ENCODE peak calls at places on chromosomes 12 and 14, in eight cellular contexts. D is HFF-Myc, X is PC-3, P is PC-9, M is ascending aorta, W is RWPE1, H is WERI-Rb-1, E is IMR-90. C is an unnamed sample.

GRCh38 chr12:13661005-13661887 is 320.2 kb downstream of the GRIN2B start:
- DNase-seq in D (peak), X (peak), P (no peak), M (no peak), W (peak), H (peak), E (peak), C (peak)

GRCh38 chr14:78848234-78848820 is 678.2 kb downstream of the NRXN3 start:
- DNase-seq in D (no peak), X (peak), P (peak), M (no peak), W (peak), H (peak), E (peak), C (peak)

GRCh38 chr14:101022916-101023435 is 119.5 kb upstream of the RTL1 start:
- DNase-seq in D (no peak), X (no peak), P (no peak), M (no peak), W (no peak), H (no peak), E (no peak), C (no peak)

GRCh38 chr14:105852378-105853088 is 326.1 kb downstream of the TMEM121 start:
- DNase-seq in D (no peak), X (no peak), P (no peak), M (no peak), W (no peak), H (no peak), E (no peak), C (no peak)

GRCh38 chr14:90959344-90959743 is 101.1 kb downstream of the RPS6KA5 start:
- DNase-seq in D (no peak), X (no peak), P (no peak), M (no peak), W (no peak), H (no peak), E (no peak), C (no peak)

GRCh38 chr14:35124127-35124526 is 1.8 kb downstream of the PRORP start:
- DNase-seq in D (no peak), X (no peak), P (no peak), M (no peak), W (no peak), H (no peak), E (no peak), C (no peak)

GRCh38 chr14:87380054-87380453 is 612.9 kb downstream of the GALC start:
- DNase-seq in D (no peak), X (no peak), P (no peak), M (no peak), W (no peak), H (no peak), E (no peak), C (no peak)

GRCh38 chr14:99644723-99645544 is at the start of gene HHIPL1:
- DNase-seq in D (no peak), X (peak), P (no peak), M (no peak), W (peak), H (no peak), E (peak), C (peak)

GRCh38 chr14:74213907-74214803 is 25.1 kb upstream of the VSX2 start:
- DNase-seq in D (no peak), X (no peak), P (no peak), M (no peak), W (no peak), H (no peak), E (no peak), C (no peak)

GRCh38 chr12:110370732-110371141 is 32.8 kb downstream of the ANAPC7 start:
- DNase-seq in D (no peak), X (no peak), P (no peak), M (no peak), W (peak), H (no peak), E (no peak), C (no peak)

GRCh38 chr14:67837011-67837624 is 17.5 kb downstream of the RAD51B start:
- DNase-seq in D (peak), X (peak), P (peak), M (no peak), W (peak), H (peak), E (peak), C (no peak)

GRCh38 chr12:125033296-125033695 is 31.9 kb upstream of the AACS start:
- DNase-seq in D (no peak), X (no peak), P (no peak), M (no peak), W (no peak), H (no peak), E (no peak), C (no peak)

DNA sequence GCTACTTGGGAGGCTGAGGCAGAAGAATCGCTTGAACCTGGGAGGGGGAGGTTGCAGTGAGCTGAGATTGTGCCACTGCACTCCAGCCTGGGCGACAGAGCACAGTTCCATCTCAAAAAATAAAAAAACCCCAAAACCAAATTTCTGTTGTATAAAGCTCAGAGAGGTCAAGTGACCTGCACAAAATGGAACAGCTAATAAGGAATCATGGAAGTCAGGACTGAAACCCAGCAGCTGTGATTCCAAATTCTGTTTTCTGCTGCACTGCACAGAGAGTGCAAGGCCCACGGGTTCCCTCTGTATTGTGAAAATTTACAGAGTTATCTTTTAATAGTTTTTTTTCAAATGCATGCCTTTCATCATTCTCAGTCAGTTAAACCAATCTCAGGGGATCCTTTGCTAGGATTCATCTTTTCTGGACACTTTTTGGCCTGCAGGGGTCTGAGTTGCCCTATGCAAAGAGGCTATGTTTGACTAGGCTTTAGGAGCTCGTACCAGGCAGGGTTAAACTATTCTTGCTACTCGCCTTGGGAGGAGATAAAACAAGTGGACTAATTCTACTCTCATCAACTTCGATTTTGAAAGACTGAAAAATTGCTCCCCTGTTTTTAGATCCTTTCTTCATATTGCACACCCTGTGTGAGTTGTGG is 26.1 kb upstream of the AACS start:
- DNase-seq in D (no peak), X (no peak), P (no peak), M (no peak), W (no peak), H (no peak), E (no peak), C (no peak)
- TF ChIP-seq CTCF in D (no peak), X (peak), P (no peak), M (no peak), W (no peak), H (no peak), E (no peak), C (no peak)

GRCh38 chr14:94638330-94638729 is 26.1 kb downstream of the SERPINA3 start:
- DNase-seq in D (no peak), X (no peak), P (no peak), M (no peak), W (no peak), H (no peak), E (peak), C (no peak)

GRCh38 chr14:94635143-94635542 is 23.0 kb downstream of the SERPINA3 start:
- DNase-seq in D (no peak), X (no peak), P (no peak), M (no peak), W (no peak), H (no peak), E (no peak), C (no peak)

GRCh38 chr14:94633116-94633515 is 20.9 kb downstream of the SERPINA3 start:
- DNase-seq in D (no peak), X (no peak), P (no peak), M (no peak), W (no peak), H (no peak), E (no peak), C (no peak)

GRCh38 chr14:94638961-94639817 is 27.0 kb downstream of the SERPINA3 start:
- DNase-seq in D (no peak), X (no peak), P (no peak), M (no peak), W (no peak), H (no peak), E (no peak), C (no peak)

DNA sequence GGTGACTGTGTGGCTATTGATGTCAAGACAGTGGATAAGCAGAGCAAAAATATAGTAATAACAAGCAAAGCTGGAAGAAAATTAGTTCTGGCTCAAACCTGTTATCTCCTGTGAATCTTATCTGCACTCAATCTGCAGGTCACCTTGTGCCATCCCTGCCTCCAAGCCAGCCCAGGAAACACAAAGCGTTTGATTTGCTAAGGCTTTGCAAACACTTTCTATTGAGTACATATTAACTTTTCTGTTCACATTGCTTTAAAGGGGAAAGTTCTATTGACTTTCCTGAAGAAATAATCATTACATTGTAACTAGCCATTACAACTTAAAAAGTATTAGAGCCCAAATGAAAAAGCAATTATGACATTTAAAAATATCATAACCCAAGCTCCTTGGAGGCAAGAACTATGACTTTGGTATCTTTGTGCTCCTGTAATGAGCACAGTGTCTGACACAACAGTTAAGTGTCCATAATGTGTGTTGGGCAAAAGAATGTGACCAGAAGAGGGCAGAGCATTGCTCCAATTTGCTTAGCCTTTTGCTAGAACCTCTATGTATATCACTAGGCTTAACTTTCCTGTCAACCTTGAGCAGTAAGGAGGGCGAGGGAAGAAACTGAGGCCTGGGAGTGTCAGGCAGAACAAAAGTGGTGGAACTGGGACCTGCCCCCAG is 24.7 kb downstream of the SERPINA3 start:
- DNase-seq in D (no peak), X (no peak), P (no peak), M (no peak), W (no peak), H (no peak), E (no peak), C (no peak)
- TF ChIP-seq CTCF in D (no peak), X (no peak), P (no peak), M (no peak), W (no peak), H (peak), E (peak), C (no peak)

GRCh38 chr12:77617818-77618217 is 212.9 kb upstream of the NAV3 start:
- DNase-seq in D (no peak), X (no peak), P (no peak), M (no peak), W (no peak), H (no peak), E (no peak), C (no peak)

DNA sequence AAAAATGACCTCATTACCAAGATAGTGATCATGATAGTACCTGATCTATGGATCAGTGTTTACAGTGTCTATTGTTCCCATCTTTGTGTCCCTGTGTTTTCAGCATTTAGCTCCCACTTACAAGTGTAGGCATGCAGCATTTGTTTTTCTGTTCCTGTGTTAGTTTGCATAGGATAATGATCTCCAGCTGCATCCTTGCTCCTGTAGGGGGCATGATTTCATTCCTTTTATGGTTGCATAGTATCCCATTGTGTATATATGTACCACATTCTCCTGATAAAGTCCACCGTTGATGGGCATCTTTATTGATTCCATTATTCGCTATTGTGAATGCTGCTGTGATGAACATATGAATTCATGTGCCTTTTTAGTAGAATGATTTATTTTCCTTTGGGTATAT is 215.4 kb upstream of the NAV3 start:
- DNase-seq in D (peak), X (peak), P (no peak), M (no peak), W (no peak), H (peak), E (no peak), C (no peak)
- TF ChIP-seq CTCF in D (peak), X (peak), P (no peak), M (no peak), W (no peak), H (peak), E (peak), C (peak)

GRCh38 chr12:49984960-49985359 is 12.2 kb downstream of the AQP6 start:
- DNase-seq in D (no peak), X (no peak), P (no peak), M (no peak), W (no peak), H (no peak), E (no peak), C (no peak)

GRCh38 chr12:49984476-49984890 is 11.7 kb downstream of the AQP6 start:
- DNase-seq in D (no peak), X (no peak), P (no peak), M (no peak), W (no peak), H (peak), E (no peak), C (peak)

GRCh38 chr12:49985981-49986380 is 13.2 kb downstream of the AQP6 start:
- DNase-seq in D (no peak), X (no peak), P (no peak), M (no peak), W (no peak), H (no peak), E (peak), C (no peak)

GRCh38 chr12:49982246-49983229 is 9.8 kb downstream of the AQP6 start:
- DNase-seq in D (no peak), X (no peak), P (no peak), M (no peak), W (no peak), H (no peak), E (peak), C (no peak)

DNA sequence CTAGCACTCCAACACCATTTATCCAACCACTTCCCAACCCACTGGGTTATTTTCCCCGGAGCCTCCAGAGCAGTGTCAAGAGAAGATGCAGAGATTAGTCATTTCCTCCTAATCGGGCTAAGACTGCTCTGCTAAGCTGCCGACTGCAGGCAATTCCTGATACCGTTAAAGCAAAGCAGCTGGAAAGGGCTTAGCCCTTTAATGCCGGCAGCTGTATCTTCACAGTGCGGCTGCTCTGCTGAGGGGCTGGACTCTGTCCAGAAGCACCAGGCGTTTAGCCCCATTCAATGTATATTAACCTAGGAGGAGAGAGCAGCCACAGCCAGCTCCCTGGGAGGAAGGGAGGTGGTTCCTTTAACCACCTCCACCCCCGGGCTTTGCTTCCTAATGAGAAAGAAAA is 11.1 kb downstream of the AQP6 start:
- DNase-seq in D (peak), X (peak), P (no peak), M (no peak), W (peak), H (peak), E (peak), C (no peak)
- TF ChIP-seq CTCF in D (no peak), X (no peak), P (no peak), M (no peak), W (no peak), H (no peak), E (peak), C (no peak)

GRCh38 chr14:92704036-92704804 is 44.2 kb downstream of the LGMN start:
- DNase-seq in D (no peak), X (no peak), P (no peak), M (peak), W (no peak), H (no peak), E (no peak), C (no peak)

GRCh38 chr14:92701826-92702225 is 46.6 kb downstream of the LGMN start:
- DNase-seq in D (no peak), X (no peak), P (no peak), M (no peak), W (no peak), H (no peak), E (no peak), C (no peak)

GRCh38 chr14:92703516-92703915 is 44.9 kb downstream of the LGMN start:
- DNase-seq in D (no peak), X (no peak), P (no peak), M (no peak), W (no peak), H (no peak), E (no peak), C (no peak)

GRCh38 chr14:92704821-92705220 is 43.6 kb downstream of the LGMN start:
- DNase-seq in D (no peak), X (no peak), P (no peak), M (no peak), W (no peak), H (no peak), E (no peak), C (no peak)

GRCh38 chr14:92702441-92702918 is 45.9 kb downstream of the LGMN start:
- DNase-seq in D (no peak), X (no peak), P (no peak), M (no peak), W (no peak), H (no peak), E (no peak), C (no peak)
- TF ChIP-seq CTCF in D (no peak), X (no peak), P (no peak), M (no peak), W (no peak), H (no peak), E (no peak), C (no peak)

GRCh38 chr12:50181691-50182090 is 14.5 kb upstream of the CERS5 start:
- DNase-seq in D (no peak), X (no peak), P (no peak), M (no peak), W (no peak), H (no peak), E (no peak), C (no peak)
- TF ChIP-seq CTCF in D (no peak), X (no peak), P (no peak), M (no peak), W (no peak), H (no peak), E (no peak), C (no peak)

GRCh38 chr12:24565300-24565699 is 383.6 kb downstream of the BCAT1 start:
- DNase-seq in D (no peak), X (no peak), P (no peak), M (no peak), W (no peak), H (peak), E (no peak), C (no peak)
- TF ChIP-seq CTCF in D (no peak), X (no peak), P (no peak), M (no peak), W (no peak), H (no peak), E (no peak), C (no peak)

GRCh38 chr12:111766608-111767361 is at the start of gene ALDH2:
- DNase-seq in D (no peak), X (no peak), P (peak), M (no peak), W (peak), H (no peak), E (peak), C (peak)

GRCh38 chr12:111764120-111764821 is 2.5 kb upstream of the ALDH2 start:
- DNase-seq in D (no peak), X (no peak), P (no peak), M (no peak), W (no peak), H (no peak), E (no peak), C (no peak)

GRCh38 chr12:111769599-111769998 is 2.9 kb downstream of the ALDH2 start:
- DNase-seq in D (no peak), X (no peak), P (no peak), M (no peak), W (no peak), H (no peak), E (no peak), C (no peak)

GRCh38 chr12:111767362-111768158 is 827 bp downstream of the ALDH2 start:
- DNase-seq in D (no peak), X (no peak), P (no peak), M (no peak), W (peak), H (no peak), E (peak), C (peak)

GRCh38 chr12:111768159-111768895 is 1.6 kb downstream of the ALDH2 start:
- DNase-seq in D (no peak), X (no peak), P (no peak), M (no peak), W (no peak), H (no peak), E (no peak), C (no peak)
- TF ChIP-seq CTCF in D (no peak), X (no peak), P (no peak), M (no peak), W (no peak), H (no peak), E (no peak), C (no peak)

GRCh38 chr14:96801931-96802330 is 4.7 kb downstream of the VRK1 start:
- DNase-seq in D (no peak), X (no peak), P (no peak), M (no peak), W (no peak), H (no peak), E (no peak), C (no peak)
- TF ChIP-seq CTCF in D (no peak), X (no peak), P (no peak), M (no peak), W (no peak), H (no peak), E (no peak), C (no peak)

GRCh38 chr12:51005671-51006070 is 20.5 kb downstream of the SLC11A2 start:
- DNase-seq in D (no peak), X (peak), P (peak), M (no peak), W (peak), H (no peak), E (no peak), C (no peak)
- TF ChIP-seq CTCF in D (no peak), X (no peak), P (no peak), M (no peak), W (no peak), H (no peak), E (no peak), C (no peak)